ENCODE peak calls at places on chromosomes 2 and 18, in six cellular contexts. Y is mesendoderm; Q is osteocyte; G is left lobe of liver; T is activated CD4-positive, alpha-beta T cell treated with anti-CD3 and anti-CD28 coated beads for 48 hours; J is renal cortical epithelial cell. U is an unnamed sample.

GRCh38 chr2:20444113-20444992 is 2.5 kb upstream of the RHOB start:
- DNase-seq in G (no peak), Q (no peak), T (no peak), J (peak), Y (peak), U (peak)

GRCh38 chr2:4354678-4355077 is 651.3 kb downstream of the DCDC2C start:
- DNase-seq in J (no peak), T (peak), Q (no peak), G (no peak), Y (peak), U (no peak)

GRCh38 chr2:57701391-57701791 is 345.2 kb upstream of the VRK2 start:
- DNase-seq in Y (peak), Q (no peak), T (no peak), G (no peak), J (peak), U (peak)

GRCh38 chr2:11932053-11932512 is 185.7 kb downstream of the LPIN1 start:
- DNase-seq in G (no peak), T (no peak), Y (no peak), J (no peak), Q (peak), U (no peak)

GRCh38 chr2:86445436-86445835 is 4.3 kb downstream of the KDM3A start:
- DNase-seq in Y (no peak), J (no peak), G (no peak), Q (no peak), T (no peak), U (no peak)

GRCh38 chr2:238914648-238915015 is 66.7 kb downstream of the TWIST2 start:
- DNase-seq in J (peak), Q (no peak), T (no peak), Y (no peak), G (no peak), U (peak)

GRCh38 chr2:37343537-37344434 is 644 bp upstream of the QPCT start:
- DNase-seq in Y (peak), J (peak), Q (no peak), T (no peak), G (no peak), U (peak)

GRCh38 chr2:128640847-128641360 is 322.2 kb upstream of the HS6ST1 start:
- DNase-seq in G (peak), Y (no peak), Q (peak), T (no peak), J (no peak), U (no peak)

GRCh38 chr18:12868576-12868975 is 15.5 kb downstream of the PTPN2 start:
- DNase-seq in J (no peak), Q (no peak), T (no peak), Y (no peak), G (no peak), U (no peak)